ENCODE peak calls at places on chromosomes 3 and 15, in eight cellular contexts. One of them, this sample, is unnamed.

GRCh38 chr15:82044373-82045178 is 1.2 kb downstream of the MEX3B start:
- DNase-seq in SW480: no peak
- DNase-seq in T47D: no peak
- DNase-seq in NAMALWA: no peak
- DNase-seq in stimulated activated CD8-positive, alpha-beta memory T cell treated with anti-CD3 and anti-CD28 coated beads, Interleukin-4, amount 100 ng/mL, for 24 hours: no peak
- DNase-seq in SW 1271: peak
- DNase-seq in RPMI7951: peak
- DNase-seq in WERI-Rb-1: peak
- DNase-seq in this sample: no peak

GRCh38 chr3:33989229-33989628 is 190.8 kb downstream of the PDCD6IP start:
- DNase-seq in SW480: no peak
- DNase-seq in T47D: no peak
- DNase-seq in NAMALWA: no peak
- DNase-seq in stimulated activated CD8-positive, alpha-beta memory T cell treated with anti-CD3 and anti-CD28 coated beads, Interleukin-4, amount 100 ng/mL, for 24 hours: no peak
- DNase-seq in SW 1271: no peak
- DNase-seq in RPMI7951: no peak
- DNase-seq in WERI-Rb-1: peak
- DNase-seq in this sample: no peak

GRCh38 chr3:125157183-125157582 is 55.4 kb downstream of the SLC12A8 start:
- DNase-seq in SW480: no peak
- DNase-seq in T47D: no peak
- DNase-seq in NAMALWA: no peak
- DNase-seq in stimulated activated CD8-positive, alpha-beta memory T cell treated with anti-CD3 and anti-CD28 coated beads, Interleukin-4, amount 100 ng/mL, for 24 hours: no peak
- DNase-seq in SW 1271: no peak
- DNase-seq in RPMI7951: no peak
- DNase-seq in WERI-Rb-1: no peak
- DNase-seq in this sample: no peak

GRCh38 chr3:145812396-145812795 is 348.6 kb downstream of the PLOD2 start:
- DNase-seq in SW480: no peak
- DNase-seq in T47D: no peak
- DNase-seq in NAMALWA: no peak
- DNase-seq in stimulated activated CD8-positive, alpha-beta memory T cell treated with anti-CD3 and anti-CD28 coated beads, Interleukin-4, amount 100 ng/mL, for 24 hours: no peak
- DNase-seq in SW 1271: no peak
- DNase-seq in RPMI7951: no peak
- DNase-seq in WERI-Rb-1: no peak
- DNase-seq in this sample: no peak

GRCh38 chr3:86838927-86839326 is 152.0 kb downstream of the VGLL3 start:
- DNase-seq in SW480: no peak
- DNase-seq in T47D: no peak
- DNase-seq in NAMALWA: no peak
- DNase-seq in stimulated activated CD8-positive, alpha-beta memory T cell treated with anti-CD3 and anti-CD28 coated beads, Interleukin-4, amount 100 ng/mL, for 24 hours: no peak
- DNase-seq in SW 1271: no peak
- DNase-seq in RPMI7951: no peak
- DNase-seq in WERI-Rb-1: no peak
- DNase-seq in this sample: no peak

GRCh38 chr3:138062626-138063025 is 52.7 kb downstream of the CLDN18 start:
- DNase-seq in SW480: no peak
- DNase-seq in T47D: no peak
- DNase-seq in NAMALWA: no peak
- DNase-seq in stimulated activated CD8-positive, alpha-beta memory T cell treated with anti-CD3 and anti-CD28 coated beads, Interleukin-4, amount 100 ng/mL, for 24 hours: no peak
- DNase-seq in SW 1271: no peak
- DNase-seq in RPMI7951: peak
- DNase-seq in WERI-Rb-1: no peak
- DNase-seq in this sample: no peak

GRCh38 chr3:71916747-71917369 is 131.9 kb upstream of the PROK2 start:
- DNase-seq in SW480: no peak
- DNase-seq in T47D: no peak
- DNase-seq in NAMALWA: no peak
- DNase-seq in stimulated activated CD8-positive, alpha-beta memory T cell treated with anti-CD3 and anti-CD28 coated beads, Interleukin-4, amount 100 ng/mL, for 24 hours: no peak
- DNase-seq in SW 1271: no peak
- DNase-seq in RPMI7951: peak
- DNase-seq in WERI-Rb-1: no peak
- DNase-seq in this sample: no peak

GRCh38 chr3:36476274-36476942 is 96.1 kb downstream of the STAC start:
- DNase-seq in SW480: no peak
- DNase-seq in T47D: no peak
- DNase-seq in NAMALWA: no peak
- DNase-seq in stimulated activated CD8-positive, alpha-beta memory T cell treated with anti-CD3 and anti-CD28 coated beads, Interleukin-4, amount 100 ng/mL, for 24 hours: no peak
- DNase-seq in SW 1271: no peak
- DNase-seq in RPMI7951: no peak
- DNase-seq in WERI-Rb-1: no peak
- DNase-seq in this sample: no peak

GRCh38 chr3:49844464-49845183 is 11.7 kb downstream of the TRAIP start:
- DNase-seq in SW480: no peak
- DNase-seq in T47D: no peak
- DNase-seq in NAMALWA: no peak
- DNase-seq in stimulated activated CD8-positive, alpha-beta memory T cell treated with anti-CD3 and anti-CD28 coated beads, Interleukin-4, amount 100 ng/mL, for 24 hours: no peak
- DNase-seq in SW 1271: no peak
- DNase-seq in RPMI7951: peak
- DNase-seq in WERI-Rb-1: no peak
- DNase-seq in this sample: no peak

GRCh38 chr15:23039917-23040281 is 530 bp upstream of the TUBGCP5 start:
- DNase-seq in SW480: no peak
- DNase-seq in T47D: no peak
- DNase-seq in NAMALWA: no peak
- DNase-seq in stimulated activated CD8-positive, alpha-beta memory T cell treated with anti-CD3 and anti-CD28 coated beads, Interleukin-4, amount 100 ng/mL, for 24 hours: no peak
- DNase-seq in SW 1271: no peak
- DNase-seq in RPMI7951: no peak
- DNase-seq in WERI-Rb-1: no peak
- DNase-seq in this sample: no peak

GRCh38 chr15:59321000-59321689 is 51.5 kb downstream of the MYO1E start:
- DNase-seq in SW480: no peak
- DNase-seq in T47D: no peak
- DNase-seq in NAMALWA: no peak
- DNase-seq in stimulated activated CD8-positive, alpha-beta memory T cell treated with anti-CD3 and anti-CD28 coated beads, Interleukin-4, amount 100 ng/mL, for 24 hours: no peak
- DNase-seq in SW 1271: no peak
- DNase-seq in RPMI7951: no peak
- DNase-seq in WERI-Rb-1: no peak
- DNase-seq in this sample: no peak

GRCh38 chr3:159733194-159733860 is 255.3 kb upstream of the IL12A start:
- DNase-seq in SW480: peak
- DNase-seq in T47D: no peak
- DNase-seq in NAMALWA: no peak
- DNase-seq in stimulated activated CD8-positive, alpha-beta memory T cell treated with anti-CD3 and anti-CD28 coated beads, Interleukin-4, amount 100 ng/mL, for 24 hours: no peak
- DNase-seq in SW 1271: no peak
- DNase-seq in RPMI7951: peak
- DNase-seq in WERI-Rb-1: no peak
- DNase-seq in this sample: no peak

GRCh38 chr15:36951747-36952247 is 148.6 kb downstream of the MEIS2 start:
- DNase-seq in SW480: no peak
- DNase-seq in T47D: no peak
- DNase-seq in NAMALWA: no peak
- DNase-seq in stimulated activated CD8-positive, alpha-beta memory T cell treated with anti-CD3 and anti-CD28 coated beads, Interleukin-4, amount 100 ng/mL, for 24 hours: no peak
- DNase-seq in SW 1271: no peak
- DNase-seq in RPMI7951: peak
- DNase-seq in WERI-Rb-1: no peak
- DNase-seq in this sample: no peak

GRCh38 chr3:126199256-126199655 is 18.9 kb upstream of the ALDH1L1 start:
- DNase-seq in SW480: no peak
- DNase-seq in T47D: no peak
- DNase-seq in NAMALWA: no peak
- DNase-seq in stimulated activated CD8-positive, alpha-beta memory T cell treated with anti-CD3 and anti-CD28 coated beads, Interleukin-4, amount 100 ng/mL, for 24 hours: no peak
- DNase-seq in SW 1271: no peak
- DNase-seq in RPMI7951: no peak
- DNase-seq in WERI-Rb-1: no peak
- DNase-seq in this sample: no peak

GRCh38 chr3:126436826-126437717 is 38.6 kb downstream of the ZXDC start:
- DNase-seq in SW480: no peak
- DNase-seq in T47D: no peak
- DNase-seq in NAMALWA: no peak
- DNase-seq in stimulated activated CD8-positive, alpha-beta memory T cell treated with anti-CD3 and anti-CD28 coated beads, Interleukin-4, amount 100 ng/mL, for 24 hours: no peak
- DNase-seq in SW 1271: no peak
- DNase-seq in RPMI7951: no peak
- DNase-seq in WERI-Rb-1: no peak
- DNase-seq in this sample: no peak

GRCh38 chr15:85003593-85004312 is 22.1 kb downstream of the PDE8A start:
- DNase-seq in SW480: no peak
- DNase-seq in T47D: no peak
- DNase-seq in NAMALWA: peak
- DNase-seq in stimulated activated CD8-positive, alpha-beta memory T cell treated with anti-CD3 and anti-CD28 coated beads, Interleukin-4, amount 100 ng/mL, for 24 hours: no peak
- DNase-seq in SW 1271: no peak
- DNase-seq in RPMI7951: peak
- DNase-seq in WERI-Rb-1: no peak
- DNase-seq in this sample: no peak

GRCh38 chr15:85689729-85690128 is 105.0 kb downstream of the KLHL25 start:
- DNase-seq in SW480: no peak
- DNase-seq in T47D: no peak
- DNase-seq in NAMALWA: peak
- DNase-seq in stimulated activated CD8-positive, alpha-beta memory T cell treated with anti-CD3 and anti-CD28 coated beads, Interleukin-4, amount 100 ng/mL, for 24 hours: no peak
- DNase-seq in SW 1271: no peak
- DNase-seq in RPMI7951: no peak
- DNase-seq in WERI-Rb-1: no peak
- DNase-seq in this sample: no peak

GRCh38 chr3:110624571-110624970 is 447.0 kb upstream of the NECTIN3 start:
- DNase-seq in SW480: no peak
- DNase-seq in T47D: no peak
- DNase-seq in NAMALWA: no peak
- DNase-seq in stimulated activated CD8-positive, alpha-beta memory T cell treated with anti-CD3 and anti-CD28 coated beads, Interleukin-4, amount 100 ng/mL, for 24 hours: no peak
- DNase-seq in SW 1271: no peak
- DNase-seq in RPMI7951: no peak
- DNase-seq in WERI-Rb-1: no peak
- DNase-seq in this sample: no peak

GRCh38 chr15:57580866-57581265 is 10.8 kb upstream of the MYZAP start:
- DNase-seq in SW480: no peak
- DNase-seq in T47D: no peak
- DNase-seq in NAMALWA: no peak
- DNase-seq in stimulated activated CD8-positive, alpha-beta memory T cell treated with anti-CD3 and anti-CD28 coated beads, Interleukin-4, amount 100 ng/mL, for 24 hours: no peak
- DNase-seq in SW 1271: no peak
- DNase-seq in RPMI7951: no peak
- DNase-seq in WERI-Rb-1: peak
- DNase-seq in this sample: no peak

GRCh38 chr3:113287818-113288648 is 76.7 kb downstream of the BOC start:
- DNase-seq in SW480: peak
- DNase-seq in T47D: peak
- DNase-seq in NAMALWA: peak
- DNase-seq in stimulated activated CD8-positive, alpha-beta memory T cell treated with anti-CD3 and anti-CD28 coated beads, Interleukin-4, amount 100 ng/mL, for 24 hours: peak
- DNase-seq in SW 1271: no peak
- DNase-seq in RPMI7951: peak
- DNase-seq in WERI-Rb-1: peak
- DNase-seq in this sample: peak

GRCh38 chr3:124885466-124886167 is 1.5 kb downstream of the ITGB5 start:
- DNase-seq in SW480: peak
- DNase-seq in T47D: no peak
- DNase-seq in NAMALWA: no peak
- DNase-seq in stimulated activated CD8-positive, alpha-beta memory T cell treated with anti-CD3 and anti-CD28 coated beads, Interleukin-4, amount 100 ng/mL, for 24 hours: no peak
- DNase-seq in SW 1271: no peak
- DNase-seq in RPMI7951: peak
- DNase-seq in WERI-Rb-1: no peak
- DNase-seq in this sample: no peak

GRCh38 chr15:75054172-75054897 is 30.9 kb downstream of the PPCDC start:
- DNase-seq in SW480: no peak
- DNase-seq in T47D: no peak
- DNase-seq in NAMALWA: no peak
- DNase-seq in stimulated activated CD8-positive, alpha-beta memory T cell treated with anti-CD3 and anti-CD28 coated beads, Interleukin-4, amount 100 ng/mL, for 24 hours: no peak
- DNase-seq in SW 1271: no peak
- DNase-seq in RPMI7951: no peak
- DNase-seq in WERI-Rb-1: no peak
- DNase-seq in this sample: no peak

GRCh38 chr15:40291088-40291574 is 8.3 kb upstream of the ANKRD63 start:
- DNase-seq in SW480: peak
- DNase-seq in T47D: peak
- DNase-seq in NAMALWA: no peak
- DNase-seq in stimulated activated CD8-positive, alpha-beta memory T cell treated with anti-CD3 and anti-CD28 coated beads, Interleukin-4, amount 100 ng/mL, for 24 hours: no peak
- DNase-seq in SW 1271: no peak
- DNase-seq in RPMI7951: peak
- DNase-seq in WERI-Rb-1: peak
- DNase-seq in this sample: no peak

GRCh38 chr3:175111036-175111435 is 251.9 kb downstream of the NAALADL2 start:
- DNase-seq in SW480: no peak
- DNase-seq in T47D: no peak
- DNase-seq in NAMALWA: no peak
- DNase-seq in stimulated activated CD8-positive, alpha-beta memory T cell treated with anti-CD3 and anti-CD28 coated beads, Interleukin-4, amount 100 ng/mL, for 24 hours: no peak
- DNase-seq in SW 1271: no peak
- DNase-seq in RPMI7951: no peak
- DNase-seq in WERI-Rb-1: no peak
- DNase-seq in this sample: no peak

GRCh38 chr3:81728766-81729544 is 32.5 kb downstream of the GBE1 start:
- DNase-seq in SW480: no peak
- DNase-seq in T47D: no peak
- DNase-seq in NAMALWA: no peak
- DNase-seq in stimulated activated CD8-positive, alpha-beta memory T cell treated with anti-CD3 and anti-CD28 coated beads, Interleukin-4, amount 100 ng/mL, for 24 hours: no peak
- DNase-seq in SW 1271: no peak
- DNase-seq in RPMI7951: peak
- DNase-seq in WERI-Rb-1: no peak
- DNase-seq in this sample: no peak

GRCh38 chr3:141877911-141878310 is 1.5 kb downstream of the ATP1B3 start:
- DNase-seq in SW480: peak
- DNase-seq in T47D: no peak
- DNase-seq in NAMALWA: peak
- DNase-seq in stimulated activated CD8-positive, alpha-beta memory T cell treated with anti-CD3 and anti-CD28 coated beads, Interleukin-4, amount 100 ng/mL, for 24 hours: no peak
- DNase-seq in SW 1271: no peak
- DNase-seq in RPMI7951: peak
- DNase-seq in WERI-Rb-1: no peak
- DNase-seq in this sample: no peak

GRCh38 chr3:135238201-135238600 is 443.1 kb downstream of the EPHB1 start:
- DNase-seq in SW480: no peak
- DNase-seq in T47D: no peak
- DNase-seq in NAMALWA: no peak
- DNase-seq in stimulated activated CD8-positive, alpha-beta memory T cell treated with anti-CD3 and anti-CD28 coated beads, Interleukin-4, amount 100 ng/mL, for 24 hours: no peak
- DNase-seq in SW 1271: no peak
- DNase-seq in RPMI7951: no peak
- DNase-seq in WERI-Rb-1: peak
- DNase-seq in this sample: no peak

GRCh38 chr3:132730891-132731580 is 8.8 kb upstream of the NPHP3 start:
- DNase-seq in SW480: peak
- DNase-seq in T47D: peak
- DNase-seq in NAMALWA: peak
- DNase-seq in stimulated activated CD8-positive, alpha-beta memory T cell treated with anti-CD3 and anti-CD28 coated beads, Interleukin-4, amount 100 ng/mL, for 24 hours: no peak
- DNase-seq in SW 1271: peak
- DNase-seq in RPMI7951: peak
- DNase-seq in WERI-Rb-1: peak
- DNase-seq in this sample: no peak

GRCh38 chr15:87269566-87269965 is 987.0 kb downstream of the NTRK3 start:
- DNase-seq in SW480: no peak
- DNase-seq in T47D: no peak
- DNase-seq in NAMALWA: no peak
- DNase-seq in stimulated activated CD8-positive, alpha-beta memory T cell treated with anti-CD3 and anti-CD28 coated beads, Interleukin-4, amount 100 ng/mL, for 24 hours: no peak
- DNase-seq in SW 1271: no peak
- DNase-seq in RPMI7951: peak
- DNase-seq in WERI-Rb-1: no peak
- DNase-seq in this sample: no peak

GRCh38 chr15:42737529-42738328 is 801 bp upstream of the CDAN1 start:
- DNase-seq in SW480: no peak
- DNase-seq in T47D: no peak
- DNase-seq in NAMALWA: no peak
- DNase-seq in stimulated activated CD8-positive, alpha-beta memory T cell treated with anti-CD3 and anti-CD28 coated beads, Interleukin-4, amount 100 ng/mL, for 24 hours: no peak
- DNase-seq in SW 1271: no peak
- DNase-seq in RPMI7951: peak
- DNase-seq in WERI-Rb-1: peak
- DNase-seq in this sample: no peak

GRCh38 chr3:14525685-14526631 is 14.2 kb downstream of the GRIP2 start:
- DNase-seq in SW480: no peak
- DNase-seq in T47D: no peak
- DNase-seq in NAMALWA: no peak
- DNase-seq in stimulated activated CD8-positive, alpha-beta memory T cell treated with anti-CD3 and anti-CD28 coated beads, Interleukin-4, amount 100 ng/mL, for 24 hours: no peak
- DNase-seq in SW 1271: no peak
- DNase-seq in RPMI7951: peak
- DNase-seq in WERI-Rb-1: no peak
- DNase-seq in this sample: no peak

GRCh38 chr3:18649666-18650363 is 224.7 kb upstream of the SATB1 start:
- DNase-seq in SW480: no peak
- DNase-seq in T47D: no peak
- DNase-seq in NAMALWA: peak
- DNase-seq in stimulated activated CD8-positive, alpha-beta memory T cell treated with anti-CD3 and anti-CD28 coated beads, Interleukin-4, amount 100 ng/mL, for 24 hours: no peak
- DNase-seq in SW 1271: no peak
- DNase-seq in RPMI7951: no peak
- DNase-seq in WERI-Rb-1: no peak
- DNase-seq in this sample: peak

GRCh38 chr15:67824900-67825879 is at the start of gene SKOR1:
- DNase-seq in SW480: no peak
- DNase-seq in T47D: peak
- DNase-seq in NAMALWA: no peak
- DNase-seq in stimulated activated CD8-positive, alpha-beta memory T cell treated with anti-CD3 and anti-CD28 coated beads, Interleukin-4, amount 100 ng/mL, for 24 hours: no peak
- DNase-seq in SW 1271: no peak
- DNase-seq in RPMI7951: peak
- DNase-seq in WERI-Rb-1: no peak
- DNase-seq in this sample: peak

GRCh38 chr3:135051409-135051946 is 256.4 kb downstream of the EPHB1 start:
- DNase-seq in SW480: no peak
- DNase-seq in T47D: no peak
- DNase-seq in NAMALWA: no peak
- DNase-seq in stimulated activated CD8-positive, alpha-beta memory T cell treated with anti-CD3 and anti-CD28 coated beads, Interleukin-4, amount 100 ng/mL, for 24 hours: no peak
- DNase-seq in SW 1271: no peak
- DNase-seq in RPMI7951: no peak
- DNase-seq in WERI-Rb-1: no peak
- DNase-seq in this sample: no peak

This sample was measured in stimulated activated effector memory CD8-positive, alpha-beta T cell treated with anti-CD3 and anti-CD28 coated beads, Interleukin-12 subunit alpha, Interleukin-12 subunit beta, amount 100 ng/mL, for 72 hours.